ENCODE peak calls at places on chromosome 17, in eight cellular contexts. One of them, this sample, is unnamed.

GRCh38 chr17:59874366-59874765 is 18.4 kb downstream of the TUBD1 start:
- DNase-seq in transverse colon: no peak
- DNase-seq in CD4-positive, alpha-beta memory T cell: no peak
- DNase-seq in amygdala: no peak
- DNase-seq in neural progenitor cell: no peak
- DNase-seq in thoracic aorta: no peak
- DNase-seq in sigmoid colon: no peak
- DNase-seq in pulmonary artery endothelial cell: no peak
- DNase-seq in this sample: no peak

GRCh38 chr17:44327715-44328449 is 3.3 kb upstream of the SLC25A39 start:
- DNase-seq in transverse colon: no peak
- DNase-seq in CD4-positive, alpha-beta memory T cell: no peak
- DNase-seq in amygdala: no peak
- DNase-seq in neural progenitor cell: no peak
- DNase-seq in thoracic aorta: no peak
- DNase-seq in sigmoid colon: no peak
- DNase-seq in pulmonary artery endothelial cell: no peak
- DNase-seq in this sample: no peak

GRCh38 chr17:31857920-31858646 is 961 bp downstream of the COPRS start:
- DNase-seq in transverse colon: no peak
- DNase-seq in CD4-positive, alpha-beta memory T cell: no peak
- DNase-seq in amygdala: no peak
- DNase-seq in neural progenitor cell: no peak
- DNase-seq in thoracic aorta: no peak
- DNase-seq in sigmoid colon: no peak
- DNase-seq in pulmonary artery endothelial cell: no peak
- DNase-seq in this sample: no peak

GRCh38 chr17:41530062-41531048 is 2.2 kb upstream of the KRT19 start:
- DNase-seq in transverse colon: peak; percentile 58
- DNase-seq in CD4-positive, alpha-beta memory T cell: no peak
- DNase-seq in amygdala: no peak
- DNase-seq in neural progenitor cell: no peak
- DNase-seq in thoracic aorta: peak; percentile 28
- DNase-seq in sigmoid colon: no peak
- DNase-seq in pulmonary artery endothelial cell: peak; percentile 67
- DNase-seq in this sample: no peak

GRCh38 chr17:80781188-80781577 is 210.5 kb upstream of the CHMP6 start:
- DNase-seq in transverse colon: no peak
- DNase-seq in CD4-positive, alpha-beta memory T cell: no peak
- DNase-seq in amygdala: no peak
- DNase-seq in neural progenitor cell: no peak
- DNase-seq in thoracic aorta: no peak
- DNase-seq in sigmoid colon: peak; percentile 63
- DNase-seq in pulmonary artery endothelial cell: no peak
- DNase-seq in this sample: no peak

GRCh38 chr17:47077576-47077975 is 98.5 kb upstream of the RPRML start:
- DNase-seq in transverse colon: no peak
- DNase-seq in CD4-positive, alpha-beta memory T cell: no peak
- DNase-seq in amygdala: no peak
- DNase-seq in neural progenitor cell: no peak
- DNase-seq in thoracic aorta: no peak
- DNase-seq in sigmoid colon: no peak
- DNase-seq in pulmonary artery endothelial cell: no peak
- DNase-seq in this sample: no peak

GRCh38 chr17:42163113-42163512 is 8.3 kb upstream of the RAB5C start:
- DNase-seq in transverse colon: peak; percentile 27
- DNase-seq in CD4-positive, alpha-beta memory T cell: no peak
- DNase-seq in amygdala: no peak
- DNase-seq in neural progenitor cell: peak; percentile 60
- DNase-seq in thoracic aorta: no peak
- DNase-seq in sigmoid colon: no peak
- DNase-seq in pulmonary artery endothelial cell: no peak
- DNase-seq in this sample: no peak

GRCh38 chr17:44610871-44611270 is 45.4 kb upstream of the MEIOC start:
- DNase-seq in transverse colon: no peak
- DNase-seq in CD4-positive, alpha-beta memory T cell: no peak
- DNase-seq in amygdala: no peak
- DNase-seq in neural progenitor cell: no peak
- DNase-seq in thoracic aorta: no peak
- DNase-seq in sigmoid colon: no peak
- DNase-seq in pulmonary artery endothelial cell: no peak
- DNase-seq in this sample: no peak

GRCh38 chr17:45777388-45777787 is 6.7 kb upstream of the CRHR1 start:
- DNase-seq in transverse colon: no peak
- DNase-seq in CD4-positive, alpha-beta memory T cell: no peak
- DNase-seq in amygdala: no peak
- DNase-seq in neural progenitor cell: peak; percentile 37
- DNase-seq in thoracic aorta: no peak
- DNase-seq in sigmoid colon: no peak
- DNase-seq in pulmonary artery endothelial cell: no peak
- DNase-seq in this sample: no peak

GRCh38 chr17:68036304-68037147 is 991 bp downstream of the KPNA2 start:
- DNase-seq in transverse colon: no peak
- DNase-seq in CD4-positive, alpha-beta memory T cell: no peak
- DNase-seq in amygdala: no peak
- DNase-seq in neural progenitor cell: no peak
- DNase-seq in thoracic aorta: no peak
- DNase-seq in sigmoid colon: no peak
- DNase-seq in pulmonary artery endothelial cell: no peak
- DNase-seq in this sample: no peak

GRCh38 chr17:4499431-4500187 is 928 bp downstream of the SPNS2 start:
- DNase-seq in transverse colon: no peak
- DNase-seq in CD4-positive, alpha-beta memory T cell: peak; percentile 34
- DNase-seq in amygdala: peak; percentile 34
- DNase-seq in neural progenitor cell: peak; percentile 72
- DNase-seq in thoracic aorta: no peak
- DNase-seq in sigmoid colon: no peak
- DNase-seq in pulmonary artery endothelial cell: no peak
- DNase-seq in this sample: no peak

GRCh38 chr17:79842136-79842655 is 3.0 kb upstream of the CBX4 start:
- DNase-seq in transverse colon: no peak
- DNase-seq in CD4-positive, alpha-beta memory T cell: no peak
- DNase-seq in amygdala: no peak
- DNase-seq in neural progenitor cell: peak; percentile 41
- DNase-seq in thoracic aorta: no peak
- DNase-seq in sigmoid colon: no peak
- DNase-seq in pulmonary artery endothelial cell: no peak
- DNase-seq in this sample: no peak

GRCh38 chr17:37098910-37099664 is 150.3 kb downstream of the AATF start:
- DNase-seq in transverse colon: no peak
- DNase-seq in CD4-positive, alpha-beta memory T cell: no peak
- DNase-seq in amygdala: no peak
- DNase-seq in neural progenitor cell: no peak
- DNase-seq in thoracic aorta: no peak
- DNase-seq in sigmoid colon: no peak
- DNase-seq in pulmonary artery endothelial cell: no peak
- DNase-seq in this sample: no peak

GRCh38 chr17:36778458-36778857 is 158.8 kb upstream of the LHX1 start:
- DNase-seq in transverse colon: no peak
- DNase-seq in CD4-positive, alpha-beta memory T cell: no peak
- DNase-seq in amygdala: no peak
- DNase-seq in neural progenitor cell: no peak
- DNase-seq in thoracic aorta: no peak
- DNase-seq in sigmoid colon: no peak
- DNase-seq in pulmonary artery endothelial cell: no peak
- DNase-seq in this sample: no peak

GRCh38 chr17:29760771-29761682 is 138.3 kb upstream of the CORO6 start:
- DNase-seq in transverse colon: peak; percentile 90
- DNase-seq in CD4-positive, alpha-beta memory T cell: peak; percentile 93
- DNase-seq in amygdala: peak; percentile 44
- DNase-seq in neural progenitor cell: peak; percentile 85
- DNase-seq in thoracic aorta: peak; percentile 67
- DNase-seq in sigmoid colon: peak; percentile 94
- DNase-seq in pulmonary artery endothelial cell: peak; percentile 51
- DNase-seq in this sample: peak; percentile 91

GRCh38 chr17:43994272-43995149 is 9.9 kb upstream of the NAGS start:
- DNase-seq in transverse colon: peak; percentile 60
- DNase-seq in CD4-positive, alpha-beta memory T cell: peak; percentile 65
- DNase-seq in amygdala: peak; percentile 40
- DNase-seq in neural progenitor cell: peak; percentile 86
- DNase-seq in thoracic aorta: no peak
- DNase-seq in sigmoid colon: peak; percentile 83
- DNase-seq in pulmonary artery endothelial cell: no peak
- DNase-seq in this sample: peak; percentile 52

GRCh38 chr17:36089888-36090836 is at the start of gene CCL3:
- DNase-seq in transverse colon: peak; percentile 26
- DNase-seq in CD4-positive, alpha-beta memory T cell: no peak
- DNase-seq in amygdala: no peak
- DNase-seq in neural progenitor cell: no peak
- DNase-seq in thoracic aorta: no peak
- DNase-seq in sigmoid colon: no peak
- DNase-seq in pulmonary artery endothelial cell: no peak
- DNase-seq in this sample: peak; percentile 81

GRCh38 chr17:27473748-27474609 is 17.7 kb downstream of the KSR1 start:
- DNase-seq in transverse colon: no peak
- DNase-seq in CD4-positive, alpha-beta memory T cell: peak; percentile 75
- DNase-seq in amygdala: no peak
- DNase-seq in neural progenitor cell: no peak
- DNase-seq in thoracic aorta: no peak
- DNase-seq in sigmoid colon: peak; percentile 75
- DNase-seq in pulmonary artery endothelial cell: peak; percentile 64
- DNase-seq in this sample: peak; percentile 78

GRCh38 chr17:80716986-80717385 is 172.3 kb downstream of the RPTOR start:
- DNase-seq in transverse colon: no peak
- DNase-seq in CD4-positive, alpha-beta memory T cell: no peak
- DNase-seq in amygdala: no peak
- DNase-seq in neural progenitor cell: no peak
- DNase-seq in thoracic aorta: no peak
- DNase-seq in sigmoid colon: no peak
- DNase-seq in pulmonary artery endothelial cell: no peak
- DNase-seq in this sample: no peak

GRCh38 chr17:79111097-79111496 is 36.5 kb downstream of the ENGASE start:
- DNase-seq in transverse colon: no peak
- DNase-seq in CD4-positive, alpha-beta memory T cell: no peak
- DNase-seq in amygdala: no peak
- DNase-seq in neural progenitor cell: no peak
- DNase-seq in thoracic aorta: no peak
- DNase-seq in sigmoid colon: no peak
- DNase-seq in pulmonary artery endothelial cell: no peak
- DNase-seq in this sample: no peak

GRCh38 chr17:79593636-79594035 is 17.2 kb downstream of the RBFOX3 start:
- DNase-seq in transverse colon: no peak
- DNase-seq in CD4-positive, alpha-beta memory T cell: no peak
- DNase-seq in amygdala: no peak
- DNase-seq in neural progenitor cell: no peak
- DNase-seq in thoracic aorta: no peak
- DNase-seq in sigmoid colon: no peak
- DNase-seq in pulmonary artery endothelial cell: no peak
- DNase-seq in this sample: no peak

GRCh38 chr17:78617371-78618061 is 40.3 kb upstream of the DNAH17 start:
- DNase-seq in transverse colon: no peak
- DNase-seq in CD4-positive, alpha-beta memory T cell: no peak
- DNase-seq in amygdala: no peak
- DNase-seq in neural progenitor cell: no peak
- DNase-seq in thoracic aorta: no peak
- DNase-seq in sigmoid colon: no peak
- DNase-seq in pulmonary artery endothelial cell: no peak
- DNase-seq in this sample: no peak

GRCh38 chr17:39011907-39012468 is 44.8 kb upstream of the FBXO47 start:
- DNase-seq in transverse colon: no peak
- DNase-seq in CD4-positive, alpha-beta memory T cell: no peak
- DNase-seq in amygdala: no peak
- DNase-seq in neural progenitor cell: peak; percentile 78
- DNase-seq in thoracic aorta: no peak
- DNase-seq in sigmoid colon: no peak
- DNase-seq in pulmonary artery endothelial cell: no peak
- DNase-seq in this sample: no peak

GRCh38 chr17:34393401-34393800 is 30.4 kb upstream of the CCL1 start:
- DNase-seq in transverse colon: no peak
- DNase-seq in CD4-positive, alpha-beta memory T cell: no peak
- DNase-seq in amygdala: no peak
- DNase-seq in neural progenitor cell: no peak
- DNase-seq in thoracic aorta: no peak
- DNase-seq in sigmoid colon: no peak
- DNase-seq in pulmonary artery endothelial cell: no peak
- DNase-seq in this sample: no peak

GRCh38 chr17:27533874-27534815 is 77.9 kb downstream of the KSR1 start:
- DNase-seq in transverse colon: peak; percentile 33
- DNase-seq in CD4-positive, alpha-beta memory T cell: no peak
- DNase-seq in amygdala: no peak
- DNase-seq in neural progenitor cell: peak; percentile 54
- DNase-seq in thoracic aorta: no peak
- DNase-seq in sigmoid colon: peak; percentile 63
- DNase-seq in pulmonary artery endothelial cell: peak; percentile 13
- DNase-seq in this sample: no peak

GRCh38 chr17:57442914-57443571 is 186.7 kb downstream of the MSI2 start:
- DNase-seq in transverse colon: peak; percentile 43
- DNase-seq in CD4-positive, alpha-beta memory T cell: peak; percentile 46
- DNase-seq in amygdala: peak; percentile 13
- DNase-seq in neural progenitor cell: no peak
- DNase-seq in thoracic aorta: peak; percentile 28
- DNase-seq in sigmoid colon: no peak
- DNase-seq in pulmonary artery endothelial cell: no peak
- DNase-seq in this sample: peak; percentile 52

GRCh38 chr17:42142371-42142896 is 12.4 kb downstream of the RAB5C start:
- DNase-seq in transverse colon: no peak
- DNase-seq in CD4-positive, alpha-beta memory T cell: no peak
- DNase-seq in amygdala: no peak
- DNase-seq in neural progenitor cell: peak; percentile 48
- DNase-seq in thoracic aorta: no peak
- DNase-seq in sigmoid colon: no peak
- DNase-seq in pulmonary artery endothelial cell: no peak
- DNase-seq in this sample: no peak